ENCODE peak calls at places on chromosomes 11 and 22, in nine cellular contexts. One of them, this sample, is unnamed.

GRCh38 chr11:2088284-2088683 is 50.9 kb downstream of the IGF2 start:
- DNase-seq in spleen: no peak
- DNase-seq in A549: no peak
- DNase-seq in transverse colon: no peak
- DNase-seq in cardiac fibroblast: no peak
- DNase-seq in pancreas: no peak
- DNase-seq in fibroblast of lung: no peak
- DNase-seq in suprapubic skin: no peak
- DNase-seq in right lobe of liver: no peak
- DNase-seq in this sample: no peak

GRCh38 chr22:44214764-44215163 is 34.0 kb downstream of the PARVG start:
- DNase-seq in A549: no peak
- DNase-seq in pancreas: no peak
- DNase-seq in right lobe of liver: no peak
- DNase-seq in cardiac fibroblast: no peak
- DNase-seq in transverse colon: no peak
- DNase-seq in spleen: no peak
- DNase-seq in fibroblast of lung: no peak
- DNase-seq in suprapubic skin: no peak
- DNase-seq in this sample: peak; percentile 51

GRCh38 chr11:33655842-33656600 is 44.6 kb downstream of the C11orf91 start:
- DNase-seq in transverse colon: no peak
- DNase-seq in cardiac fibroblast: no peak
- DNase-seq in right lobe of liver: no peak
- DNase-seq in spleen: no peak
- DNase-seq in pancreas: no peak
- DNase-seq in A549: no peak
- DNase-seq in fibroblast of lung: no peak
- DNase-seq in suprapubic skin: no peak
- DNase-seq in this sample: peak; percentile 59

GRCh38 chr11:94740975-94741707 is 27.0 kb upstream of the AMOTL1 start:
- DNase-seq in right lobe of liver: peak; percentile 61
- DNase-seq in fibroblast of lung: peak; percentile 63
- DNase-seq in A549: peak; percentile 83
- DNase-seq in pancreas: peak; percentile 36
- DNase-seq in transverse colon: no peak
- DNase-seq in spleen: no peak
- DNase-seq in suprapubic skin: no peak
- DNase-seq in cardiac fibroblast: peak; percentile 58
- DNase-seq in this sample: no peak

GRCh38 chr11:94655951-94656350 is 88.8 kb downstream of the PIWIL4 start:
- DNase-seq in transverse colon: no peak
- DNase-seq in suprapubic skin: no peak
- DNase-seq in fibroblast of lung: no peak
- DNase-seq in right lobe of liver: no peak
- DNase-seq in A549: no peak
- DNase-seq in spleen: no peak
- DNase-seq in pancreas: no peak
- DNase-seq in cardiac fibroblast: no peak
- DNase-seq in this sample: no peak

GRCh38 chr11:129319201-129319600 is 56.4 kb upstream of the BARX2 start:
- DNase-seq in spleen: no peak
- DNase-seq in A549: no peak
- DNase-seq in pancreas: no peak
- DNase-seq in right lobe of liver: no peak
- DNase-seq in suprapubic skin: no peak
- DNase-seq in transverse colon: no peak
- DNase-seq in cardiac fibroblast: no peak
- DNase-seq in fibroblast of lung: no peak
- DNase-seq in this sample: no peak

GRCh38 chr11:2097356-2097997 is 41.7 kb downstream of the IGF2 start:
- DNase-seq in cardiac fibroblast: peak; percentile 87
- DNase-seq in right lobe of liver: no peak
- DNase-seq in fibroblast of lung: peak; percentile 76
- DNase-seq in spleen: peak; percentile 83
- DNase-seq in A549: no peak
- DNase-seq in suprapubic skin: peak; percentile 69
- DNase-seq in transverse colon: peak; percentile 28
- DNase-seq in pancreas: peak; percentile 44
- DNase-seq in this sample: no peak

GRCh38 chr11:119108151-119108856 is 1.2 kb downstream of the C2CD2L start:
- DNase-seq in A549: no peak
- DNase-seq in suprapubic skin: no peak
- DNase-seq in transverse colon: peak; percentile 64
- DNase-seq in right lobe of liver: no peak
- DNase-seq in fibroblast of lung: no peak
- DNase-seq in spleen: peak; percentile 85
- DNase-seq in cardiac fibroblast: peak; percentile 46
- DNase-seq in pancreas: peak; percentile 42
- DNase-seq in this sample: no peak

GRCh38 chr22:32378703-32379272 is 21.1 kb downstream of the RFPL3 start:
- DNase-seq in A549: peak; percentile 56
- DNase-seq in suprapubic skin: no peak
- DNase-seq in pancreas: no peak
- DNase-seq in right lobe of liver: no peak
- DNase-seq in spleen: no peak
- DNase-seq in fibroblast of lung: peak; percentile 12
- DNase-seq in transverse colon: peak; percentile 22
- DNase-seq in cardiac fibroblast: peak; percentile 22
- DNase-seq in this sample: no peak

GRCh38 chr22:40635008-40635939 is 1.2 kb downstream of the MRTFA start:
- DNase-seq in transverse colon: no peak
- DNase-seq in suprapubic skin: no peak
- DNase-seq in cardiac fibroblast: peak; percentile 57
- DNase-seq in fibroblast of lung: peak; percentile 50
- DNase-seq in right lobe of liver: no peak
- DNase-seq in spleen: no peak
- DNase-seq in A549: no peak
- DNase-seq in pancreas: no peak
- DNase-seq in this sample: no peak

GRCh38 chr22:44630826-44631225 is 71.2 kb upstream of the PRR5 start:
- DNase-seq in transverse colon: no peak
- DNase-seq in A549: no peak
- DNase-seq in fibroblast of lung: no peak
- DNase-seq in right lobe of liver: no peak
- DNase-seq in cardiac fibroblast: no peak
- DNase-seq in spleen: no peak
- DNase-seq in pancreas: no peak
- DNase-seq in suprapubic skin: peak; percentile 44
- DNase-seq in this sample: no peak

GRCh38 chr11:130653838-130654601 is 205.6 kb downstream of the ADAMTS15 start:
- DNase-seq in A549: no peak
- DNase-seq in cardiac fibroblast: peak; percentile 91
- DNase-seq in right lobe of liver: peak; percentile 95
- DNase-seq in spleen: no peak
- DNase-seq in fibroblast of lung: peak; percentile 66
- DNase-seq in transverse colon: peak; percentile 64
- DNase-seq in suprapubic skin: peak; percentile 87
- DNase-seq in pancreas: peak; percentile 65
- DNase-seq in this sample: peak; percentile 67

GRCh38 chr11:70111269-70112016 is 33.3 kb downstream of the ANO1 start:
- DNase-seq in suprapubic skin: no peak
- DNase-seq in pancreas: peak; percentile 47
- DNase-seq in spleen: no peak
- DNase-seq in cardiac fibroblast: peak; percentile 50
- DNase-seq in right lobe of liver: no peak
- DNase-seq in transverse colon: peak; percentile 48
- DNase-seq in A549: peak; percentile 39
- DNase-seq in fibroblast of lung: peak; percentile 89
- DNase-seq in this sample: no peak

GRCh38 chr11:63813563-63814382 is 517 bp downstream of the SPINDOC start:
- DNase-seq in fibroblast of lung: peak; percentile 67
- DNase-seq in transverse colon: peak; percentile 47
- DNase-seq in A549: peak; percentile 39
- DNase-seq in cardiac fibroblast: peak; percentile 61
- DNase-seq in pancreas: peak; percentile 33
- DNase-seq in spleen: peak; percentile 84
- DNase-seq in right lobe of liver: peak; percentile 64
- DNase-seq in suprapubic skin: no peak
- DNase-seq in this sample: peak; percentile 86

GRCh38 chr11:123434262-123434661 is 4.2 kb downstream of the GRAMD1B start:
- DNase-seq in A549: peak; percentile 75
- DNase-seq in spleen: no peak
- DNase-seq in pancreas: no peak
- DNase-seq in right lobe of liver: no peak
- DNase-seq in cardiac fibroblast: no peak
- DNase-seq in transverse colon: peak; percentile 17
- DNase-seq in suprapubic skin: no peak
- DNase-seq in fibroblast of lung: peak; percentile 18
- DNase-seq in this sample: no peak

GRCh38 chr11:57248780-57249383 is 11.8 kb upstream of the APLNR start:
- DNase-seq in pancreas: peak; percentile 29
- DNase-seq in A549: peak; percentile 89
- DNase-seq in right lobe of liver: peak; percentile 70
- DNase-seq in cardiac fibroblast: peak; percentile 81
- DNase-seq in transverse colon: peak; percentile 63
- DNase-seq in suprapubic skin: peak; percentile 78
- DNase-seq in spleen: peak; percentile 82
- DNase-seq in fibroblast of lung: peak; percentile 50
- DNase-seq in this sample: no peak

GRCh38 chr11:103682318-103683184 is 353.9 kb upstream of the DDI1 start:
- DNase-seq in right lobe of liver: no peak
- DNase-seq in suprapubic skin: peak; percentile 62
- DNase-seq in transverse colon: peak; percentile 49
- DNase-seq in fibroblast of lung: peak; percentile 68
- DNase-seq in A549: peak; percentile 82
- DNase-seq in cardiac fibroblast: peak; percentile 94
- DNase-seq in pancreas: peak; percentile 78
- DNase-seq in spleen: no peak
- DNase-seq in this sample: no peak

GRCh38 chr22:29316429-29316828 is 932 bp upstream of the RASL10A start:
- DNase-seq in suprapubic skin: peak; percentile 64
- DNase-seq in transverse colon: no peak
- DNase-seq in A549: no peak
- DNase-seq in cardiac fibroblast: no peak
- DNase-seq in fibroblast of lung: no peak
- DNase-seq in spleen: peak; percentile 60
- DNase-seq in pancreas: no peak
- DNase-seq in right lobe of liver: peak; percentile 35
- DNase-seq in this sample: no peak

GRCh38 chr22:29319072-29319471 is 3.6 kb upstream of the RASL10A start:
- DNase-seq in pancreas: no peak
- DNase-seq in cardiac fibroblast: no peak
- DNase-seq in transverse colon: no peak
- DNase-seq in spleen: no peak
- DNase-seq in right lobe of liver: no peak
- DNase-seq in suprapubic skin: no peak
- DNase-seq in A549: no peak
- DNase-seq in fibroblast of lung: no peak
- DNase-seq in this sample: no peak

GRCh38 chr22:29315286-29316195 is at the start of gene RASL10A:
- DNase-seq in A549: no peak
- DNase-seq in fibroblast of lung: no peak
- DNase-seq in right lobe of liver: peak; percentile 48
- DNase-seq in cardiac fibroblast: no peak
- DNase-seq in spleen: peak; percentile 66
- DNase-seq in pancreas: no peak
- DNase-seq in transverse colon: no peak
- DNase-seq in suprapubic skin: peak; percentile 64
- DNase-seq in this sample: no peak

GRCh38 chr22:29325356-29325755 is 9.9 kb upstream of the RASL10A start:
- DNase-seq in spleen: no peak
- DNase-seq in A549: no peak
- DNase-seq in pancreas: no peak
- DNase-seq in suprapubic skin: no peak
- DNase-seq in cardiac fibroblast: no peak
- DNase-seq in transverse colon: no peak
- DNase-seq in right lobe of liver: no peak
- DNase-seq in fibroblast of lung: no peak
- DNase-seq in this sample: no peak

GRCh38 chr22:29320546-29320945 is 5.0 kb upstream of the RASL10A start:
- DNase-seq in transverse colon: no peak
- DNase-seq in A549: no peak
- DNase-seq in fibroblast of lung: no peak
- DNase-seq in suprapubic skin: no peak
- DNase-seq in right lobe of liver: no peak
- DNase-seq in spleen: no peak
- DNase-seq in pancreas: no peak
- DNase-seq in cardiac fibroblast: no peak
- DNase-seq in this sample: no peak
- TF ChIP-seq CTCF in transverse colon: no peak
- TF ChIP-seq CTCF in A549: peak; percentile 13
- TF ChIP-seq CTCF in fibroblast of lung: no peak
- TF ChIP-seq CTCF in suprapubic skin: no peak
- TF ChIP-seq CTCF in right lobe of liver: no peak
- TF ChIP-seq CTCF in spleen: no peak
- TF ChIP-seq CTCF in pancreas: no peak
- TF ChIP-seq CTCF in cardiac fibroblast: peak; percentile 20
- TF ChIP-seq CTCF in this sample: peak; percentile 44

DNA sequence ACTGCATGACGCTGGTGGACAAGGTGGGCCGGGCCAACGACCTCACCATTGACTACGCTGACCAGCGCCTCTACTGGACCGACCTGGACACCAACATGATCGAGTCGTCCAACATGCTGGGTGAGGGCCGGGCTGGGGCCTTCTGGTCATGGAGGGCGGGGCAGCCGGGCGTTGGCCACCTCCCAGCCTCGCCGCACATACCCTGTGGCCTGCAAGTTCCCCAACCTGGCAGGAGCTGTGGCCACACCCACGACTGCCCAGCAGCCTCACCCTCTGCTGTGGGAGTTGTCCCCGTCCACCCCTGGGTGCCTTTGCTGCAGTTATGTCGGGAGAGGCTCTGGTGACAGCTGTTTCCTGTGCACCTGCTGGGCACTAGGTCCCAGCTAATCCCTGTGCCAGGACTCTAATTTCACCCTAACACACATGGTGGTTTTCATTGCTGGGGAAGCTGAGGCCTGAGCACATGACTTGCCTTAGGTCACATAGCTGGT is 49.0 kb upstream of the PPP6R3 start:
- DNase-seq in pancreas: no peak
- DNase-seq in suprapubic skin: no peak
- DNase-seq in A549: no peak
- DNase-seq in cardiac fibroblast: no peak
- DNase-seq in right lobe of liver: no peak
- DNase-seq in spleen: no peak
- DNase-seq in transverse colon: peak; percentile 88
- DNase-seq in fibroblast of lung: no peak
- DNase-seq in this sample: no peak
- TF ChIP-seq CTCF in pancreas: no peak
- TF ChIP-seq CTCF in suprapubic skin: no peak
- TF ChIP-seq CTCF in A549: no peak
- TF ChIP-seq CTCF in cardiac fibroblast: no peak
- TF ChIP-seq CTCF in right lobe of liver: no peak
- TF ChIP-seq CTCF in spleen: no peak
- TF ChIP-seq CTCF in transverse colon: no peak
- TF ChIP-seq CTCF in fibroblast of lung: no peak
- TF ChIP-seq CTCF in this sample: no peak

GRCh38 chr22:37331811-37332536 is 49.7 kb downstream of the CYTH4 start:
- DNase-seq in cardiac fibroblast: no peak
- DNase-seq in transverse colon: no peak
- DNase-seq in pancreas: no peak
- DNase-seq in fibroblast of lung: no peak
- DNase-seq in suprapubic skin: no peak
- DNase-seq in A549: peak; percentile 66
- DNase-seq in spleen: no peak
- DNase-seq in right lobe of liver: no peak
- DNase-seq in this sample: no peak
- TF ChIP-seq CTCF in cardiac fibroblast: peak; percentile 12
- TF ChIP-seq CTCF in transverse colon: no peak
- TF ChIP-seq CTCF in pancreas: no peak
- TF ChIP-seq CTCF in fibroblast of lung: no peak
- TF ChIP-seq CTCF in suprapubic skin: no peak
- TF ChIP-seq CTCF in A549: peak; percentile 37
- TF ChIP-seq CTCF in spleen: no peak
- TF ChIP-seq CTCF in right lobe of liver: no peak
- TF ChIP-seq CTCF in this sample: no peak

GRCh38 chr11:124569697-124570096 is at the start of gene OR8A1:
- DNase-seq in pancreas: no peak
- DNase-seq in spleen: no peak
- DNase-seq in cardiac fibroblast: no peak
- DNase-seq in A549: no peak
- DNase-seq in fibroblast of lung: no peak
- DNase-seq in transverse colon: no peak
- DNase-seq in suprapubic skin: no peak
- DNase-seq in right lobe of liver: no peak
- DNase-seq in this sample: no peak
- TF ChIP-seq CTCF in pancreas: no peak
- TF ChIP-seq CTCF in spleen: no peak
- TF ChIP-seq CTCF in cardiac fibroblast: no peak
- TF ChIP-seq CTCF in A549: no peak
- TF ChIP-seq CTCF in fibroblast of lung: no peak
- TF ChIP-seq CTCF in transverse colon: no peak
- TF ChIP-seq CTCF in suprapubic skin: no peak
- TF ChIP-seq CTCF in right lobe of liver: no peak
- TF ChIP-seq CTCF in this sample: no peak